ENCODE peak calls at places on chromosomes 16 and 17, in five cellular contexts. One of them, this sample, is unnamed.

GRCh38 chr17:21251611-21252010 is 1.6 kb downstream of the NATD1 start:
- DNase-seq in heart left ventricle: no peak
- DNase-seq in GM23338: no peak
- DNase-seq in uterus: no peak
- DNase-seq in cardiac muscle cell: no peak
- DNase-seq in this sample: no peak

GRCh38 chr16:117381-118365 is 20.8 kb downstream of the NPRL3 start:
- DNase-seq in heart left ventricle: no peak
- DNase-seq in cardiac muscle cell: peak; percentile 85
- DNase-seq in uterus: peak; percentile 46
- DNase-seq in GM23338: peak; percentile 95
- DNase-seq in this sample: no peak

GRCh38 chr16:149024-149675 is 3.3 kb upstream of the HBZ start:
- DNase-seq in heart left ventricle: no peak
- DNase-seq in cardiac muscle cell: no peak
- DNase-seq in GM23338: no peak
- DNase-seq in uterus: no peak
- DNase-seq in this sample: no peak

GRCh38 chr16:88790312-88791150 is 5.5 kb upstream of the PIEZO1 start:
- DNase-seq in uterus: no peak
- DNase-seq in heart left ventricle: no peak
- DNase-seq in cardiac muscle cell: no peak
- DNase-seq in GM23338: peak; percentile 35
- DNase-seq in this sample: no peak

GRCh38 chr17:75634376-75634740 is 1.1 kb downstream of the SMIM5 start:
- DNase-seq in heart left ventricle: no peak
- DNase-seq in uterus: no peak
- DNase-seq in GM23338: no peak
- DNase-seq in cardiac muscle cell: no peak
- DNase-seq in this sample: no peak

GRCh38 chr16:88359008-88359407 is 23.8 kb upstream of the ZNF469 start:
- DNase-seq in GM23338: no peak
- DNase-seq in heart left ventricle: peak; percentile 7
- DNase-seq in uterus: no peak
- DNase-seq in cardiac muscle cell: no peak
- DNase-seq in this sample: no peak

GRCh38 chr16:81394966-81395655 is 49.5 kb upstream of the CMIP start:
- DNase-seq in heart left ventricle: peak; percentile 46
- DNase-seq in GM23338: no peak
- DNase-seq in uterus: no peak
- DNase-seq in cardiac muscle cell: no peak
- DNase-seq in this sample: no peak

GRCh38 chr17:81686614-81687013 is 2.8 kb downstream of the HGS start:
- DNase-seq in heart left ventricle: no peak
- DNase-seq in GM23338: no peak
- DNase-seq in uterus: no peak
- DNase-seq in cardiac muscle cell: no peak
- DNase-seq in this sample: no peak

GRCh38 chr16:85978291-85978775 is 79.4 kb downstream of the IRF8 start:
- DNase-seq in heart left ventricle: no peak
- DNase-seq in cardiac muscle cell: no peak
- DNase-seq in uterus: no peak
- DNase-seq in GM23338: no peak
- DNase-seq in this sample: no peak

GRCh38 chr16:54511181-54511731 is 224.7 kb upstream of the IRX3 start:
- DNase-seq in cardiac muscle cell: no peak
- DNase-seq in heart left ventricle: no peak
- DNase-seq in uterus: no peak
- DNase-seq in GM23338: no peak
- DNase-seq in this sample: no peak

GRCh38 chr17:57948169-57948554 is 7.0 kb downstream of the CUEDC1 start:
- DNase-seq in cardiac muscle cell: no peak
- DNase-seq in GM23338: no peak
- DNase-seq in uterus: peak; percentile 58
- DNase-seq in heart left ventricle: no peak
- DNase-seq in this sample: no peak

GRCh38 chr17:73984981-73985380 is 218.5 kb upstream of the RPL38 start:
- DNase-seq in heart left ventricle: no peak
- DNase-seq in GM23338: no peak
- DNase-seq in uterus: no peak
- DNase-seq in cardiac muscle cell: no peak
- DNase-seq in this sample: no peak

GRCh38 chr17:77445908-77446535 is 305.3 kb downstream of the SEC14L1 start:
- DNase-seq in uterus: no peak
- DNase-seq in GM23338: no peak
- DNase-seq in heart left ventricle: peak; percentile 57
- DNase-seq in cardiac muscle cell: no peak
- DNase-seq in this sample: no peak

GRCh38 chr16:16029431-16030011 is 80.1 kb downstream of the ABCC1 start:
- DNase-seq in GM23338: no peak
- DNase-seq in cardiac muscle cell: no peak
- DNase-seq in heart left ventricle: no peak
- DNase-seq in uterus: no peak
- DNase-seq in this sample: no peak

GRCh38 chr17:3609689-3610088 is 478 bp upstream of the TRPV1 start:
- DNase-seq in uterus: no peak
- DNase-seq in GM23338: no peak
- DNase-seq in cardiac muscle cell: no peak
- DNase-seq in heart left ventricle: no peak
- DNase-seq in this sample: no peak
- H3K36me3 ChIP-seq in uterus: no peaks in the 10 kb centered on the region
- H3K36me3 ChIP-seq in GM23338: peaks cover 14% of the 10 kb centered on the region
- H3K36me3 ChIP-seq in cardiac muscle cell: peaks cover 35% of the 10 kb centered on the region
- H3K36me3 ChIP-seq in heart left ventricle: peaks cover 95% of the 10 kb centered on the region
- H3K36me3 ChIP-seq in this sample: peaks cover 79% of the 10 kb centered on the region

GRCh38 chr16:19822534-19822933 is 62.1 kb downstream of the GPRC5B start:
- DNase-seq in GM23338: no peak
- DNase-seq in uterus: no peak
- DNase-seq in cardiac muscle cell: no peak
- DNase-seq in heart left ventricle: no peak
- DNase-seq in this sample: no peak
- H3K4me3 ChIP-seq in GM23338: no peak overlapping the region
- H3K4me3 ChIP-seq in uterus: no peak overlapping the region
- H3K4me3 ChIP-seq in cardiac muscle cell: no peak overlapping the region
- H3K4me3 ChIP-seq in heart left ventricle: no peak overlapping the region
- H3K4me3 ChIP-seq in this sample: no peak overlapping the region

GRCh38 chr17:41535764-41536481 is 7.8 kb upstream of the KRT19 start:
- DNase-seq in GM23338: no peak
- DNase-seq in heart left ventricle: no peak
- DNase-seq in uterus: no peak
- DNase-seq in cardiac muscle cell: no peak
- DNase-seq in this sample: no peak

GRCh38 chr17:41537990-41538389 is 9.9 kb upstream of the KRT19 start:
- DNase-seq in GM23338: no peak
- DNase-seq in cardiac muscle cell: no peak
- DNase-seq in uterus: no peak
- DNase-seq in heart left ventricle: no peak
- DNase-seq in this sample: no peak

GRCh38 chr17:41538565-41538991 is 10.5 kb upstream of the KRT19 start:
- DNase-seq in uterus: no peak
- DNase-seq in heart left ventricle: no peak
- DNase-seq in cardiac muscle cell: no peak
- DNase-seq in GM23338: peak; percentile 35
- DNase-seq in this sample: no peak

GRCh38 chr17:41537614-41537954 is 9.5 kb upstream of the KRT19 start:
- DNase-seq in heart left ventricle: no peak
- DNase-seq in uterus: no peak
- DNase-seq in cardiac muscle cell: no peak
- DNase-seq in GM23338: no peak
- DNase-seq in this sample: no peak

GRCh38 chr17:41536741-41537613 is 8.9 kb upstream of the KRT19 start:
- DNase-seq in heart left ventricle: no peak
- DNase-seq in uterus: no peak
- DNase-seq in cardiac muscle cell: no peak
- DNase-seq in GM23338: no peak
- DNase-seq in this sample: no peak
- H3K4me1 ChIP-seq in heart left ventricle: no peaks in the 10 kb centered on the region
- H3K4me1 ChIP-seq in uterus: no peaks in the 10 kb centered on the region
- H3K4me1 ChIP-seq in cardiac muscle cell: peaks cover 13% of the 10 kb centered on the region
- H3K4me1 ChIP-seq in GM23338: peaks cover 4% of the 10 kb centered on the region
- H3K4me1 ChIP-seq in this sample: no peaks in the 10 kb centered on the region

DNA sequence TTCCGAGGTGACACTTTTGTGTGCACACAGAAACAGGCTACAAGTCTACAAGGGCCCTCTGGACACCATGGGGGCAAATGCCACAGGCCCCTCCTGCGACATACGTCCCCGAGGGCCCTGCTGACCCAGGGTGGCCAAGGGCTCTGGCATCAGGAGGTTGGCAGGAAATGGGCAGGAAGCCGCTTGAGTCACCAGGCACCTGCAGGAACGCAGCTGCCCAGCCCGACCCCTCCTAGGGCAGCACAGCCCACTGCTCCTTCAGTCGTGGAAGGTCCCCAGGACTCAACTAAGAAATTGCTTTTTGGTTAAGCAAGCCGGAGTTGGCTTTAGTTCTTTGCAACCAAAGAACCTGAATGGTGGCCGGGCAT is 8.1 kb downstream of the CORO7 start:
- DNase-seq in GM23338: no peak
- DNase-seq in heart left ventricle: no peak
- DNase-seq in uterus: no peak
- DNase-seq in cardiac muscle cell: no peak
- DNase-seq in this sample: no peak
- H3K36me3 ChIP-seq in GM23338: no peaks in the 10 kb centered on the region
- H3K36me3 ChIP-seq in heart left ventricle: peaks cover 64% of the 10 kb centered on the region
- H3K36me3 ChIP-seq in uterus: no peaks in the 10 kb centered on the region
- H3K36me3 ChIP-seq in cardiac muscle cell: no peaks in the 10 kb centered on the region
- H3K36me3 ChIP-seq in this sample: peaks cover 54% of the 10 kb centered on the region

GRCh38 chr16:68526143-68526781 is 12.8 kb upstream of the ZFP90 start:
- DNase-seq in GM23338: no peak
- DNase-seq in uterus: no peak
- DNase-seq in cardiac muscle cell: no peak
- DNase-seq in heart left ventricle: no peak
- DNase-seq in this sample: no peak

GRCh38 chr16:68519225-68519745 is 19.8 kb upstream of the ZFP90 start:
- DNase-seq in cardiac muscle cell: no peak
- DNase-seq in uterus: no peak
- DNase-seq in GM23338: no peak
- DNase-seq in heart left ventricle: no peak
- DNase-seq in this sample: no peak

GRCh38 chr16:68517606-68518161 is 21.4 kb upstream of the ZFP90 start:
- DNase-seq in uterus: no peak
- DNase-seq in cardiac muscle cell: no peak
- DNase-seq in heart left ventricle: no peak
- DNase-seq in GM23338: no peak
- DNase-seq in this sample: no peak

GRCh38 chr16:68524069-68524820 is 14.8 kb upstream of the ZFP90 start:
- DNase-seq in uterus: no peak
- DNase-seq in heart left ventricle: no peak
- DNase-seq in GM23338: no peak
- DNase-seq in cardiac muscle cell: no peak
- DNase-seq in this sample: no peak

DNA sequence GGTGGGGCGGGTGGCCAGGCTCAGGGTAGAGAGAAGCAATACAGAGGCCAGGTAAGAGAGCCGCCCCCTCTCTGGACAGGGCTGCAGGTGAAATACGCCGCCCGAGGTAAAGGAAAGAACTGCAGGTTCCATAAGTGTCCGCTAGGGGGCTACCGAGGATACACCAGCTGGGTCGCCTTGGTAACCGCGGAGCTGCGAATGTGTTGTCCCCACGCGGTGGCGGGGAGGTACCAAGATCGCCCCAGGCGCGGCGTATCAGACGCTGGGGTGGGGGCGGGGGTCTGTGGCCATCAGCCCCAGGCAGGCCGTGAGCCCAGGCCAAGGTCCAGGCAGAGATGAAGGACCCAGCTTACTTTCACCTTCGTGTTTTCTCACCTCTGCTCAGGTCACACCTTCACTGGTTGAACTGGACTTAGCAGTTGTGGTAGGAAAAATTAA is 18.4 kb upstream of the ZFP90 start:
- DNase-seq in uterus: peak; percentile 85
- DNase-seq in heart left ventricle: peak; percentile 83
- DNase-seq in cardiac muscle cell: peak; percentile 95
- DNase-seq in GM23338: peak; percentile 98
- DNase-seq in this sample: peak; percentile 91
- H3K4me3 ChIP-seq in uterus: peak overlapping the region; percentile 21
- H3K4me3 ChIP-seq in heart left ventricle: peak overlapping the region; percentile 29
- H3K4me3 ChIP-seq in cardiac muscle cell: no peak overlapping the region
- H3K4me3 ChIP-seq in GM23338: peak overlapping the region; percentile 38
- H3K4me3 ChIP-seq in this sample: no peak overlapping the region

GRCh38 chr17:27463235-27463677 is 7.0 kb downstream of the KSR1 start:
- DNase-seq in cardiac muscle cell: no peak
- DNase-seq in heart left ventricle: no peak
- DNase-seq in uterus: no peak
- DNase-seq in GM23338: no peak
- DNase-seq in this sample: no peak

GRCh38 chr17:27466748-27467375 is 10.6 kb downstream of the KSR1 start:
- DNase-seq in uterus: no peak
- DNase-seq in GM23338: no peak
- DNase-seq in heart left ventricle: no peak
- DNase-seq in cardiac muscle cell: no peak
- DNase-seq in this sample: no peak

GRCh38 chr17:27464431-27464830 is 8.2 kb downstream of the KSR1 start:
- DNase-seq in uterus: no peak
- DNase-seq in cardiac muscle cell: no peak
- DNase-seq in heart left ventricle: no peak
- DNase-seq in GM23338: no peak
- DNase-seq in this sample: no peak

GRCh38 chr17:27469256-27469655 is 13.0 kb downstream of the KSR1 start:
- DNase-seq in heart left ventricle: no peak
- DNase-seq in cardiac muscle cell: no peak
- DNase-seq in GM23338: no peak
- DNase-seq in uterus: no peak
- DNase-seq in this sample: no peak

GRCh38 chr17:27466376-27466747 is 10.1 kb downstream of the KSR1 start:
- DNase-seq in uterus: no peak
- DNase-seq in GM23338: peak; percentile 52
- DNase-seq in heart left ventricle: no peak
- DNase-seq in cardiac muscle cell: no peak
- DNase-seq in this sample: no peak
- H3K4me1 ChIP-seq in uterus: no peaks in the 10 kb centered on the region
- H3K4me1 ChIP-seq in GM23338: peaks cover 63% of the 10 kb centered on the region
- H3K4me1 ChIP-seq in heart left ventricle: peaks cover 14% of the 10 kb centered on the region
- H3K4me1 ChIP-seq in cardiac muscle cell: peaks cover 5% of the 10 kb centered on the region
- H3K4me1 ChIP-seq in this sample: no peaks in the 10 kb centered on the region

GRCh38 chr16:57764341-57765159 is 29.0 kb downstream of the KATNB1 start:
- DNase-seq in GM23338: peak; percentile 93
- DNase-seq in heart left ventricle: peak; percentile 48
- DNase-seq in cardiac muscle cell: no peak
- DNase-seq in uterus: no peak
- DNase-seq in this sample: no peak
- H3K36me3 ChIP-seq in GM23338: no peaks in the 10 kb centered on the region
- H3K36me3 ChIP-seq in heart left ventricle: peaks cover 88% of the 10 kb centered on the region
- H3K36me3 ChIP-seq in cardiac muscle cell: peaks cover 4% of the 10 kb centered on the region
- H3K36me3 ChIP-seq in uterus: no peaks in the 10 kb centered on the region
- H3K36me3 ChIP-seq in this sample: peaks cover 54% of the 10 kb centered on the region